ENCODE peak calls at places on chromosomes 16 and 17, in four cellular contexts. P is CD4-positive, CD25-positive, alpha-beta regulatory T cell; D is hepatocyte; V is NCI-H1092. K is an unnamed sample.

GRCh38 chr17:32489320-32490100 is 2.7 kb downstream of the CDK5R1 start:
- DNase-seq in V (no peak), P (no peak), D (no peak), K (no peak)

GRCh38 chr17:51860934-51861561 is 297.5 kb downstream of the CA10 start:
- DNase-seq in P (peak; percentile 27), D (peak; percentile 81), V (peak; percentile 83), K (no peak)

GRCh38 chr17:21161498-21162393 is 35.0 kb downstream of the DHRS7B start:
- DNase-seq in D (no peak), P (no peak), V (no peak), K (no peak)

GRCh38 chr16:64102654-64103053 is 1019.2 kb downstream of the CDH11 start:
- DNase-seq in D (no peak), V (no peak), P (no peak), K (no peak)

GRCh38 chr17:4858068-4858879 is 25.1 kb downstream of the MINK1 start:
- DNase-seq in P (no peak), V (no peak), D (no peak), K (no peak)

GRCh38 chr16:11564046-11564926 is 22.4 kb downstream of the LITAF start:
- DNase-seq in P (no peak), D (no peak), V (no peak), K (no peak)

GRCh38 chr17:1072551-1072961 is 75.6 kb downstream of the TIMM22 start:
- DNase-seq in P (no peak), V (no peak), D (no peak), K (no peak)

GRCh38 chr17:19361326-19361725 is 1.2 kb downstream of the B9D1 start:
- DNase-seq in P (no peak), V (no peak), D (no peak), K (no peak)

GRCh38 chr16:88759245-88759975 is 25.6 kb downstream of the PIEZO1 start:
- DNase-seq in P (peak; percentile 78), D (peak; percentile 62), V (no peak), K (no peak)

GRCh38 chr16:69482410-69482951 is 58.1 kb downstream of the CYB5B start:
- DNase-seq in P (no peak), V (peak; percentile 91), D (no peak), K (no peak)

GRCh38 chr16:52069866-52070265 is 477.1 kb downstream of the TOX3 start:
- DNase-seq in P (no peak), V (peak; percentile 27), D (peak; percentile 71), K (no peak)

GRCh38 chr17:19937522-19937921 is 40.1 kb downstream of the AKAP10 start:
- DNase-seq in V (no peak), P (no peak), D (no peak), K (no peak)

GRCh38 chr16:86942469-86943175 is 364.3 kb downstream of the FOXL1 start:
- DNase-seq in P (no peak), V (no peak), D (no peak), K (no peak)

GRCh38 chr16:79601978-79602609 is 1.6 kb upstream of the MAF start:
- DNase-seq in V (peak; percentile 59), P (peak; percentile 93), D (peak; percentile 91), K (peak; percentile 76)

GRCh38 chr17:77382356-77382911 is 241.7 kb downstream of the SEC14L1 start:
- DNase-seq in P (peak; percentile 63), D (peak; percentile 49), V (no peak), K (peak; percentile 50)

GRCh38 chr16:11229432-11229831 is 26.6 kb downstream of the SOCS1 start:
- DNase-seq in P (no peak), V (no peak), D (no peak), K (no peak)

K was measured in immature natural killer cell.